ENCODE peak calls at places on chromosomes 11 and 22, in ten cellular contexts. C, O, D, L, U, Q, M, W, R and J are unnamed samples.

GRCh38 chr22:29004647-29005371 is 56.8 kb downstream of the C22orf31 start:
- DNase-seq in O (peak), Q (no peak), L (peak), C (no peak), M (peak), R (no peak), D (peak), W (peak), U (no peak), J (no peak)

GRCh38 chr22:44918166-44918924 is 91.5 kb downstream of the PHF21B start:
- DNase-seq in C (no peak), L (no peak), U (no peak), Q (no peak), D (no peak), M (no peak), O (no peak), R (no peak), W (no peak), J (no peak)

GRCh38 chr11:17631702-17632365 is 84.8 kb downstream of the OTOG start:
- DNase-seq in W (no peak), M (no peak), L (no peak), D (no peak), Q (no peak), U (no peak), C (no peak), O (no peak), R (no peak), J (no peak)

GRCh38 chr11:34443136-34443535 is 4.4 kb downstream of the CAT start:
- DNase-seq in U (no peak), O (no peak), C (no peak), D (no peak), M (no peak), W (no peak), Q (no peak), L (no peak), R (no peak), J (no peak)

GRCh38 chr11:117876341-117877119 is at the start of gene FXYD6:
- DNase-seq in L (no peak), R (no peak), M (peak), D (peak), C (no peak), U (no peak), W (peak), O (no peak), Q (no peak), J (no peak)

GRCh38 chr11:32870676-32871075 is 21.9 kb upstream of the QSER1 start:
- DNase-seq in W (peak), D (no peak), M (peak), C (no peak), R (no peak), O (no peak), U (no peak), Q (no peak), L (no peak), J (peak)

GRCh38 chr11:65489061-65489705 is 9.7 kb upstream of the MALAT1 start:
- DNase-seq in C (no peak), U (no peak), D (no peak), O (peak), Q (no peak), M (no peak), R (no peak), W (no peak), L (peak), J (no peak)

GRCh38 chr11:116072776-116073175 is 568.6 kb upstream of the CADM1 start:
- DNase-seq in C (no peak), M (peak), L (no peak), Q (no peak), U (no peak), R (peak), D (no peak), O (no peak), W (peak), J (no peak)

GRCh38 chr22:20624161-20624616 is 116.8 kb downstream of the MED15 start:
- DNase-seq in L (peak), O (peak), D (no peak), U (no peak), Q (no peak), C (no peak), M (no peak), R (peak), W (no peak), J (no peak)

GRCh38 chr11:72789493-72790131 is 4.2 kb downstream of the STARD10 start:
- DNase-seq in M (no peak), Q (no peak), W (no peak), L (peak), O (peak), U (no peak), D (no peak), C (no peak), R (no peak), J (no peak)

GRCh38 chr22:47401976-47402770 is 639.7 kb downstream of the TBC1D22A start:
- DNase-seq in C (no peak), L (no peak), O (no peak), U (no peak), D (no peak), M (no peak), R (no peak), Q (no peak), W (no peak), J (no peak)

GRCh38 chr11:1180947-1181391 is 23.2 kb downstream of the MUC5AC start:
- DNase-seq in C (no peak), O (no peak), Q (no peak), W (no peak), R (no peak), U (no peak), D (no peak), M (no peak), L (no peak), J (no peak)

GRCh38 chr11:65633390-65634139 is 4.3 kb upstream of the SIPA1 start:
- DNase-seq in D (no peak), M (no peak), O (no peak), C (no peak), U (no peak), L (no peak), W (no peak), Q (no peak), R (no peak), J (no peak)

GRCh38 chr11:94129505-94130335 is 1.1 kb downstream of the PANX1 start:
- DNase-seq in C (no peak), R (no peak), M (no peak), Q (no peak), W (no peak), O (no peak), U (no peak), L (peak), D (peak), J (no peak)

GRCh38 chr11:88338223-88338661 is 706 bp upstream of the CTSC start:
- DNase-seq in R (peak), W (peak), D (peak), Q (peak), O (peak), C (no peak), U (no peak), M (no peak), L (peak), J (peak)

GRCh38 chr11:69101100-69101791 is 52.5 kb downstream of the TPCN2 start:
- DNase-seq in D (peak), W (peak), U (peak), C (peak), R (peak), O (peak), L (peak), Q (peak), M (peak), J (peak)

GRCh38 chr11:130214861-130215530 is 55.4 kb downstream of the ST14 start:
- DNase-seq in W (no peak), O (no peak), M (no peak), D (no peak), L (no peak), U (no peak), C (no peak), R (no peak), Q (no peak), J (no peak)

GRCh38 chr11:2393941-2394817 is 6.4 kb upstream of the TSSC4 start:
- DNase-seq in L (no peak), U (no peak), D (no peak), O (no peak), W (no peak), R (no peak), Q (no peak), M (no peak), C (no peak), J (no peak)

GRCh38 chr11:117677729-117678310 is 119.2 kb downstream of the DSCAML1 start:
- DNase-seq in L (no peak), U (no peak), D (no peak), C (no peak), Q (no peak), W (no peak), R (no peak), O (no peak), M (no peak), J (no peak)